ENCODE peak calls at places on chromosomes 5 and 9, in four cellular contexts. C is HS-5, B is astrocyte, X is germinal center. Z is an unnamed sample.
A peak's percentile ranks its signal among the peaks of the same experiment; 100 is the strongest.

GRCh38 chr5:141521244-141521781 is 32.4 kb downstream of the PCDHGC5 start:
- DNase-seq in C (peak; percentile 99), B (peak; percentile 100), X (no peak), Z (no peak)

GRCh38 chr5:132812949-132813598 is at the start of gene SOWAHA:
- DNase-seq in C (no peak), B (no peak), X (peak; percentile 33), Z (no peak)

GRCh38 chr5:154503698-154504039 is 25.6 kb upstream of the HAND1 start:
- DNase-seq in C (no peak), B (no peak), X (no peak), Z (no peak)

GRCh38 chr9:97480749-97481148 is 20.7 kb upstream of the TMOD1 start:
- DNase-seq in C (no peak), B (no peak), X (no peak), Z (no peak)

GRCh38 chr5:173973614-173973969 is 15.4 kb upstream of the C5orf47 start:
- DNase-seq in C (no peak), B (no peak), X (no peak), Z (no peak)

GRCh38 chr9:114355821-114356220 is 26.2 kb downstream of the ORM2 start:
- DNase-seq in C (no peak), B (no peak), X (no peak), Z (no peak)

GRCh38 chr5:152285764-152286163 is 119.3 kb downstream of the NMUR2 start:
- DNase-seq in C (no peak), B (no peak), X (no peak), Z (no peak)

GRCh38 chr9:116837038-116837998 is 150.2 kb downstream of the TRIM32 start:
- DNase-seq in C (no peak), B (no peak), X (no peak), Z (no peak)

GRCh38 chr9:82580921-82581320 is 482.0 kb downstream of the RASEF start:
- DNase-seq in C (no peak), B (no peak), X (no peak), Z (no peak)

GRCh38 chr5:119578937-119579336 is 50.4 kb upstream of the FAM170A start:
- DNase-seq in C (no peak), B (no peak), X (peak; percentile 67), Z (peak; percentile 16)

GRCh38 chr9:124306098-124306735 is 48.5 kb downstream of the NEK6 start:
- DNase-seq in C (peak; percentile 84), B (peak; percentile 90), X (no peak), Z (no peak)

GRCh38 chr5:136686192-136686872 is 321.0 kb upstream of the TRPC7 start:
- DNase-seq in C (no peak), B (peak; percentile 18), X (no peak), Z (no peak)

GRCh38 chr5:77859306-77859705 is 83.2 kb upstream of the TBCA start:
- DNase-seq in C (no peak), B (no peak), X (no peak), Z (no peak)

GRCh38 chr9:91880378-91880972 is 69.6 kb downstream of the ROR2 start:
- DNase-seq in C (no peak), B (no peak), X (no peak), Z (no peak)